ENCODE peak calls at places on chromosomes 12 and 14, in seven cellular contexts. G, E, R, U, Q, Y and X are unnamed samples.

GRCh38 chr14:91957876-91958313 is 10.4 kb upstream of the FBLN5 start:
- DNase-seq in Q (no peak), U (no peak), E (no peak), R (no peak), Y (no peak), G (no peak), X (no peak)

GRCh38 chr12:77615331-77615730 is 215.4 kb upstream of the NAV3 start:
- DNase-seq in Y (no peak), E (peak), U (no peak), Q (no peak), G (no peak), R (peak), X (no peak)

GRCh38 chr12:79174656-79175055 is 310.1 kb downstream of the SYT1 start:
- DNase-seq in G (no peak), Q (no peak), Y (no peak), E (peak), R (peak), U (no peak), X (no peak)

GRCh38 chr12:64258576-64258975 is 36.5 kb upstream of the KICS2 start:
- DNase-seq in U (no peak), E (no peak), Q (no peak), G (no peak), Y (no peak), R (no peak), X (no peak)

GRCh38 chr12:109915171-109916040 is 15.3 kb downstream of the TCHP start:
- DNase-seq in G (no peak), E (no peak), U (peak), Q (no peak), Y (no peak), R (no peak), X (no peak)

GRCh38 chr14:89956294-89957009 is 725 bp downstream of the TDP1 start:
- DNase-seq in Y (peak), R (peak), E (peak), U (peak), Q (peak), G (peak), X (peak)

GRCh38 chr12:109836916-109837315 is 3.7 kb upstream of the TRPV4 start:
- DNase-seq in E (no peak), U (peak), G (no peak), Q (no peak), Y (no peak), R (peak), X (no peak)

GRCh38 chr14:101845896-101846295 is 84.4 kb downstream of the PPP2R5C start:
- DNase-seq in E (no peak), R (no peak), U (no peak), Y (no peak), G (no peak), Q (no peak), X (no peak)

GRCh38 chr12:130826151-130826801 is 12.8 kb downstream of the STX2 start:
- DNase-seq in R (peak), U (peak), Y (peak), E (peak), Q (no peak), G (peak), X (peak)

GRCh38 chr12:113186666-113187325 is 1.3 kb downstream of the RITA1 start:
- DNase-seq in E (no peak), Y (no peak), U (no peak), R (no peak), Q (no peak), G (no peak), X (no peak)

GRCh38 chr14:59918824-59919581 is 941 bp upstream of the LRRC9 start:
- DNase-seq in G (peak), Y (peak), Q (no peak), R (peak), E (peak), U (no peak), X (no peak)

GRCh38 chr12:3042394-3042793 is 34.8 kb upstream of the TSPAN9 start:
- DNase-seq in Q (no peak), U (no peak), R (no peak), Y (no peak), E (no peak), G (peak), X (no peak)

GRCh38 chr12:8553088-8553627 is 12.5 kb upstream of the CLEC4E start:
- DNase-seq in Q (no peak), R (no peak), Y (no peak), E (no peak), G (no peak), U (no peak), X (no peak)

GRCh38 chr12:9039397-9039977 is 50.1 kb downstream of the KLRG1 start:
- DNase-seq in Q (no peak), U (peak), Y (peak), R (peak), G (peak), E (peak), X (no peak)

GRCh38 chr12:54653025-54653424 is 4.9 kb upstream of the DCD start:
- DNase-seq in E (no peak), G (no peak), U (no peak), R (no peak), Y (no peak), Q (no peak), X (no peak)

GRCh38 chr14:73462078-73462715 is 3.9 kb upstream of the NUMB start:
- DNase-seq in Q (no peak), E (peak), U (peak), G (no peak), Y (no peak), R (peak), X (no peak)

GRCh38 chr14:49880267-49881064 is 12.4 kb upstream of the ARF6 start:
- DNase-seq in G (no peak), Y (peak), U (no peak), R (no peak), E (no peak), Q (no peak), X (no peak)

GRCh38 chr14:100305446-100306255 is 593 bp downstream of the SLC25A29 start:
- DNase-seq in U (peak), Y (peak), Q (peak), E (no peak), R (no peak), G (no peak), X (peak)

GRCh38 chr14:100422556-100423420 is 99.6 kb downstream of the SLC25A47 start:
- DNase-seq in G (no peak), E (no peak), Q (no peak), R (no peak), U (no peak), Y (no peak), X (no peak)

GRCh38 chr12:109827566-109828550 is 5.3 kb downstream of the TRPV4 start:
- DNase-seq in E (peak), Q (no peak), Y (no peak), G (no peak), R (peak), U (no peak), X (peak)

GRCh38 chr14:52266179-52266578 is 1.3 kb upstream of the PTGDR start:
- DNase-seq in R (peak), Y (no peak), U (peak), E (peak), Q (no peak), G (no peak), X (no peak)

GRCh38 chr12:70043490-70044138 is 199.6 kb upstream of the CNOT2 start:
- DNase-seq in Q (no peak), E (peak), U (peak), G (no peak), R (peak), Y (no peak), X (no peak)

GRCh38 chr14:95185452-95186392 is 28.4 kb upstream of the DICER1 start:
- DNase-seq in Q (no peak), R (peak), Y (no peak), E (peak), G (no peak), U (peak), X (no peak)

GRCh38 chr12:102950107-102950949 is 7.1 kb upstream of the ASCL1 start:
- DNase-seq in R (no peak), G (no peak), U (peak), Q (peak), E (no peak), Y (peak), X (no peak)

GRCh38 chr12:79121486-79121885 is 256.9 kb downstream of the SYT1 start:
- DNase-seq in R (peak), Y (no peak), Q (no peak), G (peak), E (peak), U (no peak), X (no peak)

GRCh38 chr12:57430117-57430930 is 519 bp downstream of the R3HDM2 start:
- DNase-seq in Y (peak), Q (peak), E (peak), G (no peak), U (no peak), R (peak), X (peak)

GRCh38 chr12:12356467-12356885 is 402 bp upstream of the BORCS5 start:
- DNase-seq in G (no peak), U (no peak), R (no peak), Y (no peak), E (no peak), Q (no peak), X (no peak)

GRCh38 chr12:98402081-98402480 is 113.3 kb upstream of the TMPO start:
- DNase-seq in Q (no peak), E (no peak), G (no peak), Y (no peak), U (no peak), R (peak), X (no peak)

GRCh38 chr12:31756977-31757420 is 28.2 kb upstream of the AMN1 start:
- DNase-seq in U (no peak), Y (no peak), R (peak), Q (no peak), E (peak), G (no peak), X (no peak)

GRCh38 chr12:27709212-27709931 is 1.3 kb upstream of the MRPS35 start:
- DNase-seq in U (no peak), G (no peak), Y (no peak), Q (no peak), R (no peak), E (no peak), X (no peak)

GRCh38 chr14:92991536-92991935 is 68.6 kb downstream of the CHGA start:
- DNase-seq in E (no peak), G (no peak), Q (no peak), R (no peak), Y (no peak), U (no peak), X (no peak)

GRCh38 chr14:40447032-40447431 is 1014.8 kb upstream of the FBXO33 start:
- DNase-seq in G (no peak), R (no peak), U (no peak), E (no peak), Y (peak), Q (no peak), X (no peak)

GRCh38 chr14:45252356-45253069 is 489 bp downstream of the MIS18BP1 start:
- DNase-seq in G (no peak), R (peak), U (no peak), E (peak), Y (peak), Q (no peak), X (peak)

GRCh38 chr14:28297559-28297958 is 469.0 kb upstream of the FOXG1 start:
- DNase-seq in G (no peak), U (no peak), R (no peak), Y (no peak), E (no peak), Q (no peak), X (no peak)

GRCh38 chr14:102201369-102201748 is 61.7 kb downstream of the WDR20 start:
- DNase-seq in E (no peak), R (no peak), U (no peak), Q (no peak), G (no peak), Y (no peak), X (no peak)

GRCh38 chr14:99350751-99351150 is 78.8 kb upstream of the BCL11B start:
- DNase-seq in U (no peak), R (no peak), Y (no peak), G (no peak), E (no peak), Q (no peak), X (no peak)

GRCh38 chr14:106622200-106622745 is 1095.9 kb downstream of the TMEM121 start:
- DNase-seq in U (no peak), Q (no peak), R (no peak), Y (no peak), E (no peak), G (no peak), X (no peak)

GRCh38 chr12:116426391-116427136 is 132.6 kb upstream of the MAP1LC3B2 start:
- DNase-seq in G (no peak), R (peak), E (peak), U (peak), Y (peak), Q (no peak), X (no peak)

GRCh38 chr14:89330236-89331002 is 86.6 kb downstream of the FOXN3 start:
- DNase-seq in Y (no peak), R (peak), E (peak), Q (no peak), U (peak), G (no peak), X (no peak)

GRCh38 chr12:52382854-52383253 is 2.6 kb downstream of the KRT84 start:
- DNase-seq in E (no peak), G (no peak), Q (no peak), Y (no peak), U (no peak), R (no peak), X (no peak)

GRCh38 chr12:52379536-52379935 is 5.9 kb downstream of the KRT84 start:
- DNase-seq in Y (no peak), G (no peak), R (no peak), E (no peak), U (no peak), Q (no peak), X (no peak)

GRCh38 chr12:52381206-52381605 is 4.2 kb downstream of the KRT84 start:
- DNase-seq in Y (no peak), U (no peak), Q (no peak), R (no peak), E (no peak), G (no peak), X (no peak)

GRCh38 chr12:52378091-52378490 is 7.4 kb downstream of the KRT84 start:
- DNase-seq in Y (no peak), Q (no peak), E (no peak), G (no peak), R (no peak), U (no peak), X (no peak)

GRCh38 chr12:52380271-52380694 is 5.2 kb downstream of the KRT84 start:
- DNase-seq in E (peak), Y (peak), R (peak), G (no peak), Q (no peak), U (peak), X (peak)
- TF ChIP-seq CTCF in E (peak), Y (peak), R (peak), G (no peak), Q (peak), U (no peak), X (peak)

GRCh38 chr14:105481886-105482454 is 4.7 kb upstream of the CRIP1 start:
- DNase-seq in Q (peak), E (peak), Y (peak), U (peak), G (peak), R (peak), X (peak)
- TF ChIP-seq CTCF in Q (peak), E (peak), Y (no peak), U (no peak), G (peak), R (peak), X (peak)

GRCh38 chr14:37124617-37125016 is 47.8 kb downstream of the SLC25A21 start:
- DNase-seq in Q (no peak), U (no peak), E (no peak), Y (no peak), G (no peak), R (peak), X (no peak)
- TF ChIP-seq CTCF in Q (no peak), U (no peak), E (no peak), Y (no peak), G (no peak), R (no peak), X (no peak)

GRCh38 chr12:104286538-104287482 is 16.7 kb upstream of the EID3 start:
- DNase-seq in Y (peak), G (peak), E (peak), Q (peak), U (peak), R (peak), X (peak)
- TF ChIP-seq CTCF in Y (no peak), G (no peak), E (no peak), Q (no peak), U (no peak), R (no peak), X (peak)

GRCh38 chr12:40717576-40717975 is 25.3 kb downstream of the CNTN1 start:
- DNase-seq in G (no peak), Q (no peak), R (no peak), Y (no peak), E (no peak), U (no peak), X (no peak)
- TF ChIP-seq CTCF in G (no peak), Q (no peak), R (no peak), Y (no peak), E (no peak), U (no peak), X (no peak)